ENCODE peak calls at places on chromosome 1, in four cellular contexts. H, F, Y and R are unnamed samples.

GRCh38 chr1:167432780-167433179 is 85.5 kb downstream of the CD247 start:
- DNase-seq in H (no peak), F (no peak), Y (no peak), R (peak; percentile 68)

GRCh38 chr1:19737413-19737812 is 62.3 kb downstream of the TMCO4 start:
- DNase-seq in H (no peak), F (no peak), Y (no peak), R (peak; percentile 54)

GRCh38 chr1:99084562-99084961 is 79.9 kb upstream of the PLPPR5 start:
- DNase-seq in H (no peak), F (no peak), Y (no peak), R (no peak)

GRCh38 chr1:191851799-191852595 is 306.3 kb upstream of the RGS18 start:
- DNase-seq in H (no peak), F (no peak), Y (no peak), R (no peak)

GRCh38 chr1:107617456-107617855 is 347.5 kb downstream of the VAV3 start:
- DNase-seq in H (no peak), F (no peak), Y (no peak), R (no peak)

GRCh38 chr1:154736840-154737239 is 128.9 kb upstream of the ADAR start:
- DNase-seq in H (no peak), F (no peak), Y (no peak), R (peak; percentile 92)

GRCh38 chr1:6121651-6122370 is 58.3 kb downstream of the CHD5 start:
- DNase-seq in H (no peak), F (no peak), Y (no peak), R (no peak)

GRCh38 chr1:204072951-204073836 is at the start of gene SOX13:
- DNase-seq in H (peak; percentile 62), F (peak; percentile 93), Y (peak; percentile 74), R (peak; percentile 99)

GRCh38 chr1:42439940-42440339 is 15.9 kb downstream of the ZMYND12 start:
- DNase-seq in H (no peak), F (no peak), Y (no peak), R (peak; percentile 93)